ENCODE peak calls at places on chromosomes 5 and 9, in eight cellular contexts. K is AG04450, L is astrocyte of the spinal cord, A is GM06990, E is fibroblast of the aortic adventitia, U is PC-9, W is BE2C, G is lower leg skin. I is an unnamed sample.

GRCh38 chr9:81705578-81705977 is 16.2 kb upstream of the TLE1 start:
- DNase-seq in K (no peak), L (no peak), A (no peak), E (no peak), U (no peak), W (no peak), G (no peak), I (no peak)

GRCh38 chr5:171965740-171966139 is 40.7 kb downstream of the FBXW11 start:
- DNase-seq in K (no peak), L (no peak), A (no peak), E (no peak), U (no peak), W (no peak), G (no peak), I (no peak)

GRCh38 chr5:84016090-84016489 is 295.4 kb upstream of the HAPLN1 start:
- DNase-seq in K (no peak), L (no peak), A (no peak), E (no peak), U (no peak), W (no peak), G (no peak), I (no peak)

GRCh38 chr9:110767559-110768063 is 99.0 kb downstream of the MUSK start:
- DNase-seq in K (peak; percentile 53), L (peak; percentile 71), A (no peak), E (peak; percentile 96), U (no peak), W (no peak), G (peak; percentile 84), I (no peak)

GRCh38 chr9:83505282-83505681 is 32.9 kb downstream of the FRMD3 start:
- DNase-seq in K (no peak), L (no peak), A (no peak), E (no peak), U (no peak), W (no peak), G (no peak), I (no peak)

GRCh38 chr9:3290231-3290840 is 235.5 kb downstream of the RFX3 start:
- DNase-seq in K (no peak), L (no peak), A (no peak), E (no peak), U (no peak), W (no peak), G (no peak), I (no peak)

GRCh38 chr5:149550608-149551226 is 522 bp downstream of the CSNK1A1 start:
- DNase-seq in K (no peak), L (no peak), A (no peak), E (no peak), U (no peak), W (peak; percentile 21), G (peak; percentile 91), I (no peak)

GRCh38 chr9:16434522-16434921 is 435.9 kb downstream of the BNC2 start:
- DNase-seq in K (no peak), L (peak; percentile 62), A (no peak), E (peak; percentile 60), U (no peak), W (no peak), G (no peak), I (no peak)

GRCh38 chr5:120405291-120405864 is 58.7 kb upstream of the PRR16 start:
- DNase-seq in K (no peak), L (peak; percentile 87), A (no peak), E (peak; percentile 77), U (no peak), W (no peak), G (no peak), I (peak; percentile 62)

GRCh38 chr5:16585028-16585667 is 31.6 kb downstream of the RETREG1 start:
- DNase-seq in K (no peak), L (no peak), A (no peak), E (no peak), U (no peak), W (no peak), G (no peak), I (no peak)
- TF ChIP-seq CTCF in K (peak; percentile 27), L (peak; percentile 48), A (peak; percentile 58), E (peak; percentile 26), U (peak; percentile 69), W (peak; percentile 60), G (no peak), I (peak; percentile 54)

GRCh38 chr9:5453673-5454072 is 3.3 kb downstream of the CD274 start:
- DNase-seq in K (no peak), L (no peak), A (no peak), E (no peak), U (no peak), W (no peak), G (no peak), I (no peak)
- H3K4me3 ChIP-seq in K (peak overlapping the region; percentile 33), L (no peak overlapping the region), A (peak overlapping the region; percentile 81), E (no peak overlapping the region), U (no peak overlapping the region), W (no peak overlapping the region), G (no peak overlapping the region), I (no peak overlapping the region)

DNA sequence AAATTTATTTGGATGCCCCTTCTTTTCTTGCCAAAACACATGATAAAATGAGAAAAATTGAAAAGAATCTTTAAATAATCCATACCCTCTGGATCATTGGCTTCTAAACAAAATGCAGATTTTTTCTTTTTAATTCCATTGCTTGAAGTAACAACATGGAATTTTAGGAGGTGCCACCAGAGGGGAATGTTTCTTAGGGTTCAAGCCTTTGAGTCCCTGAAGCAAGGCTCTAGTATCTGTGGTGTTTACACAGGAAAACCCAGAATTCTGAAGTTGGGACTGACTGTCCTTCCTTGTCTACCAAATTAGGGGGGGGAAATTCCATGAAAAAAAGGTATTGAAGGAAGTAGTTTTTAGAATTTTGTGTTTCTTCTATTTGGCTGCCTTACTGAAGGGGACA is 69.4 kb downstream of the LMNB1 start:
- DNase-seq in K (no peak), L (peak; percentile 35), A (no peak), E (peak; percentile 74), U (no peak), W (no peak), G (no peak), I (no peak)
- TF ChIP-seq CTCF in K (peak; percentile 33), L (no peak), A (no peak), E (peak; percentile 33), U (no peak), W (peak; percentile 31), G (no peak), I (no peak)

GRCh38 chr5:129960831-129961230 is 56.6 kb downstream of the CHSY3 start:
- DNase-seq in K (no peak), L (no peak), A (no peak), E (peak; percentile 9), U (no peak), W (no peak), G (no peak), I (no peak)
- H3K4me3 ChIP-seq in K (no peak overlapping the region), L (no peak overlapping the region), A (no peak overlapping the region), E (no peak overlapping the region), U (no peak overlapping the region), W (no peak overlapping the region), G (no peak overlapping the region), I (no peak overlapping the region)

GRCh38 chr9:101467690-101468089 is 32.1 kb upstream of the ALDOB start:
- DNase-seq in K (no peak), L (no peak), A (no peak), E (no peak), U (no peak), W (no peak), G (no peak), I (no peak)

GRCh38 chr9:101468116-101468515 is 32.5 kb upstream of the ALDOB start:
- DNase-seq in K (no peak), L (no peak), A (no peak), E (no peak), U (no peak), W (peak; percentile 40), G (no peak), I (no peak)

GRCh38 chr9:101466863-101467262 is 31.3 kb upstream of the ALDOB start:
- DNase-seq in K (no peak), L (no peak), A (no peak), E (no peak), U (no peak), W (no peak), G (no peak), I (no peak)

GRCh38 chr9:101463397-101463796 is 27.8 kb upstream of the ALDOB start:
- DNase-seq in K (no peak), L (peak; percentile 69), A (no peak), E (peak; percentile 29), U (no peak), W (no peak), G (no peak), I (no peak)

GRCh38 chr9:101465330-101465915 is 29.8 kb upstream of the ALDOB start:
- DNase-seq in K (no peak), L (peak; percentile 62), A (no peak), E (peak; percentile 82), U (peak; percentile 55), W (peak; percentile 73), G (peak; percentile 88), I (no peak)
- TF ChIP-seq CTCF in K (peak; percentile 51), L (peak; percentile 54), A (no peak), E (peak; percentile 56), U (peak; percentile 16), W (peak; percentile 81), G (no peak), I (peak; percentile 63)

GRCh38 chr5:23014251-23014650 is 161.1 kb upstream of the CDH12 start:
- DNase-seq in K (no peak), L (no peak), A (no peak), E (no peak), U (no peak), W (no peak), G (no peak), I (no peak)
- H3K4me3 ChIP-seq in K (no peak overlapping the region), L (no peak overlapping the region), A (no peak overlapping the region), E (no peak overlapping the region), U (no peak overlapping the region), W (no peak overlapping the region), G (no peak overlapping the region), I (no peak overlapping the region)

GRCh38 chr5:54302267-54302687 is 8.1 kb downstream of the ARL15 start:
- DNase-seq in K (no peak), L (peak; percentile 53), A (no peak), E (peak; percentile 35), U (no peak), W (no peak), G (no peak), I (no peak)

GRCh38 chr5:54304031-54304430 is 6.3 kb downstream of the ARL15 start:
- DNase-seq in K (no peak), L (no peak), A (no peak), E (no peak), U (no peak), W (no peak), G (no peak), I (no peak)

GRCh38 chr5:54306893-54307292 is 3.5 kb downstream of the ARL15 start:
- DNase-seq in K (no peak), L (no peak), A (no peak), E (no peak), U (no peak), W (no peak), G (no peak), I (no peak)

GRCh38 chr5:54307583-54307982 is 2.8 kb downstream of the ARL15 start:
- DNase-seq in K (no peak), L (no peak), A (no peak), E (no peak), U (no peak), W (no peak), G (no peak), I (no peak)

GRCh38 chr5:54305737-54306136 is 4.6 kb downstream of the ARL15 start:
- DNase-seq in K (no peak), L (no peak), A (no peak), E (no peak), U (no peak), W (no peak), G (no peak), I (no peak)
- TF ChIP-seq CTCF in K (no peak), L (no peak), A (no peak), E (no peak), U (no peak), W (no peak), G (no peak), I (no peak)